ENCODE peak calls at places on chromosome 1, in six cellular contexts. E is SK-N-SH, P is GM12878, N is HCT116, W is Panc1, G is H1. H is an unnamed sample.

GRCh38 chr1:189313488-189313887 is 1164.2 kb downstream of the BRINP3 start:
- DNase-seq in E (no peak), P (no peak), N (no peak), W (no peak), G (no peak), H (no peak)

GRCh38 chr1:6423321-6423999 is 1.1 kb upstream of the ESPN start:
- DNase-seq in E (peak; percentile 81), P (no peak), N (peak; percentile 80), W (no peak), G (peak; percentile 57), H (peak; percentile 86)

GRCh38 chr1:99737016-99737415 is 29.4 kb downstream of the FRRS1 start:
- DNase-seq in E (peak; percentile 55), P (no peak), N (peak; percentile 21), W (no peak), G (no peak), H (peak; percentile 17)

GRCh38 chr1:59058681-59059441 is 238.0 kb upstream of the FGGY start:
- DNase-seq in E (no peak), P (no peak), N (no peak), W (no peak), G (no peak), H (no peak)

GRCh38 chr1:47881505-47882442 is 115.4 kb downstream of the TRABD2B start:
- DNase-seq in E (peak; percentile 84), P (no peak), N (no peak), W (no peak), G (no peak), H (no peak)

GRCh38 chr1:105172803-105173202 is 1423.1 kb downstream of the AMY1C start:
- DNase-seq in E (no peak), P (no peak), N (no peak), W (no peak), G (no peak), H (no peak)

GRCh38 chr1:116873680-116874271 is 35.9 kb upstream of the PTGFRN start:
- DNase-seq in E (no peak), P (no peak), N (no peak), W (no peak), G (no peak), H (no peak)

GRCh38 chr1:24009406-24009805 is 29.3 kb upstream of the SRSF10 start:
- DNase-seq in E (no peak), P (no peak), N (no peak), W (no peak), G (no peak), H (no peak)

GRCh38 chr1:218299416-218299815 is 14.3 kb downstream of the RRP15 start:
- DNase-seq in E (no peak), P (no peak), N (peak; percentile 28), W (no peak), G (no peak), H (peak; percentile 54)

GRCh38 chr1:55369474-55369873 is 154.3 kb upstream of the USP24 start:
- DNase-seq in E (no peak), P (no peak), N (no peak), W (no peak), G (no peak), H (no peak)

GRCh38 chr1:47791879-47792608 is 205.1 kb downstream of the TRABD2B start:
- DNase-seq in E (no peak), P (no peak), N (no peak), W (no peak), G (no peak), H (no peak)

GRCh38 chr1:224203243-224204016 is 20.4 kb downstream of the DEGS1 start:
- DNase-seq in E (peak; percentile 40), P (peak; percentile 70), N (no peak), W (no peak), G (no peak), H (no peak)

GRCh38 chr1:113021430-113022085 is 51.4 kb upstream of the LRIG2 start:
- DNase-seq in E (no peak), P (no peak), N (no peak), W (no peak), G (no peak), H (peak; percentile 31)

GRCh38 chr1:162055062-162055461 is 14.4 kb upstream of the NOS1AP start:
- DNase-seq in E (no peak), P (no peak), N (peak; percentile 66), W (peak; percentile 75), G (no peak), H (no peak)

GRCh38 chr1:247435026-247435770 is 19.2 kb downstream of the NLRP3 start:
- DNase-seq in E (no peak), P (peak; percentile 56), N (no peak), W (no peak), G (no peak), H (no peak)

DNA sequence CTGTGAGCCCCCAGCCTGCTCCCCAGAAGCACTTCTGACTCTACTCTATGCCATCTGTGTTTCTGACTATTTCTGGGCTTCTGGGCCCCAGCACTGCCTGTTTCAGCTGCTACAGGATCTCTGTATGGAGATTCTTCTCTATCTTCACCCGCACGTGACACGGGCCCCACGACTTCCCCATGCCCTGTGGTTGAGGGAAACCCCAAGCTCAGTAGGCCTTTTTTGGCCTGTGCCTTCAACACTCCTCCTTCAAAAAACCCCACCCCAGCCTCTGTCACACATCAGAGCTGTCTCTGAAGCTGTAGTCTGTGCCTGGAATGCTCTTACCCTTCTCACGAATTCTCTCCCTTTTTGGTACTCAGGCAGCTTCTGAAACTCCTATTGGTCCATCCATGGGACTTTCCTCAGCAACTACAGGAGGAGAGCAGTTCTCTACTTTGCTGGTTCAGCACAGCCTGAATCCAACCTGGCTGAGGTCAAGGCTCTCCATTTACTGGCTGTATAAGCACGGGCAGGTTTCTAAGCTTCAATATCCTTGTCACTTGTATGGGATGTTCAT is 2.0 kb upstream of the NID1 start:
- DNase-seq in E (no peak), P (peak; percentile 85), N (no peak), W (no peak), G (no peak), H (no peak)
- TF ChIP-seq SIN3A in E (no peak), P (no peak), N (no peak), W (no peak), G (no peak), H (no peak)

GRCh38 chr1:51423098-51423821 is 92.9 kb upstream of the TTC39A start:
- DNase-seq in E (no peak), P (no peak), N (no peak), W (no peak), G (no peak), H (peak; percentile 76)
- TF ChIP-seq SIN3A in E (no peak), P (no peak), N (no peak), W (no peak), G (no peak), H (no peak)

GRCh38 chr1:1435094-1435903 is at the start of gene VWA1:
- DNase-seq in E (peak; percentile 99), P (no peak), N (no peak), W (no peak), G (no peak), H (peak; percentile 89)
- TF ChIP-seq SIN3A in E (no peak), P (no peak), N (no peak), W (peak; percentile 70), G (no peak), H (peak; percentile 59)

DNA sequence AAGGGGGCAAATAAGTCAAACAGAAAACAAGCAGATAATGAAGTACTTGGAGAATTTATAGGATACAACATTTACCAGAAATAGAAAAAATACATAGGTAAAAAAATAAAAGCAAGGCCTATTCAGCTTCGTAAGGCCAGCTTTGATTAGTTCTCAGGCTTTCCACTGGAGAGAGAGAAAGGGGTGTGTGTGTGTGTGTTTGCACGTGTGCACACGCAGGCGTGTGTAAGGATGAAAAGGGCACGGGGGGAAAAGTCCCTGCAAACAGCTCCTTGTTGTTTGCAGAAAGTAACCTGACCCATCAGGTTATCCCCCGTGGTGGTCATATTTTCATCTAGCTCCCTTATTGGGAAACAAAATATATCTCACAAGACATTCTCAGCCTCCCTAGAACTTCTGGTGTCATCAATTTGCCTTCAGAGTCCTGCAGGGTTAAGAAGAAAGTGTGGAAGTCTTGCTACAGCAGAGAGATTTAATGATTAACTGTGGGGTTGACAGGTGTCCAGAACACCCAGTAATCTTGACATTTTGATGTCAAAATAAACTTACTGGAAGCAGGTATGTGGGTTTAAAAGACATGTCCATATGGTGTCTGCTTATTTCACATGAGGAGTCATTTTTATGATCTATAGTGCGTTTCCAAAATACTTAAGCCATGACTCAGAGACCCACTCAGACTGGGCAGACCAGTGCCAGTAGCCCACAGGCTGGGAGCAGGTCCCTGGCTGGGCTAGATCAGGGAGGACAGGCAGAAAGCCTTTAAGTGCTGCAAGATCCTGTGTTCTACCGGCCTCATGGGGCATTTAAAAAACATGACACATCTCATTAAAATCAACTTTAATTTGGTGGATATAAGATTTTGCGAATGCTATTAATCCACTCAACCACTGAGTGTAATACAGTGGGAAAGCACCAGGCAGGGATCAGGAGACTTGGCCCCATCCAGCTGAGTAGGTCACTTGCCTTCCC is 487.6 kb upstream of the CAMK1G start:
- DNase-seq in E (no peak), P (no peak), N (no peak), W (no peak), G (no peak), H (no peak)
- TF ChIP-seq SIN3A in E (peak; percentile 82), P (no peak), N (no peak), W (no peak), G (no peak), H (no peak)

GRCh38 chr1:1923681-1924000 is 4.6 kb upstream of the TMEM52 start:
- DNase-seq in E (no peak), P (no peak), N (no peak), W (no peak), G (no peak), H (no peak)

GRCh38 chr1:1926346-1926811 is 7.3 kb upstream of the TMEM52 start:
- DNase-seq in E (peak; percentile 27), P (no peak), N (no peak), W (no peak), G (no peak), H (no peak)

GRCh38 chr1:1925437-1926345 is 6.6 kb upstream of the TMEM52 start:
- DNase-seq in E (peak; percentile 26), P (no peak), N (no peak), W (no peak), G (no peak), H (no peak)

GRCh38 chr1:1924378-1924777 is 5.3 kb upstream of the TMEM52 start:
- DNase-seq in E (peak; percentile 34), P (no peak), N (no peak), W (no peak), G (no peak), H (no peak)

GRCh38 chr1:1924849-1925248 is 5.8 kb upstream of the TMEM52 start:
- DNase-seq in E (no peak), P (no peak), N (no peak), W (no peak), G (no peak), H (no peak)
- TF ChIP-seq SIN3A in E (no peak), P (no peak), N (no peak), W (no peak), G (no peak), H (no peak)